ENCODE peak calls at places on chromosomes 12 and 14, in eight cellular contexts. One of them, this sample, is unnamed.

GRCh38 chr14:42548349-42548748 is 941.7 kb downstream of the LRFN5 start:
- DNase-seq in H9: no peak
- DNase-seq in fibroblast of mammary gland: no peak
- DNase-seq in glutamatergic neuron: no peak
- DNase-seq in fibroblast of pulmonary artery: peak
- DNase-seq in kidney epithelial cell: no peak
- DNase-seq in cardiac muscle cell: no peak
- DNase-seq in HCT116: no peak
- DNase-seq in this sample: no peak

GRCh38 chr14:90730367-90730766 is 85.9 kb downstream of the TTC7B start:
- DNase-seq in H9: no peak
- DNase-seq in fibroblast of mammary gland: no peak
- DNase-seq in glutamatergic neuron: no peak
- DNase-seq in fibroblast of pulmonary artery: no peak
- DNase-seq in kidney epithelial cell: no peak
- DNase-seq in cardiac muscle cell: no peak
- DNase-seq in HCT116: no peak
- DNase-seq in this sample: no peak

GRCh38 chr14:34018125-34018524 is 67.3 kb upstream of the EGLN3 start:
- DNase-seq in H9: no peak
- DNase-seq in fibroblast of mammary gland: no peak
- DNase-seq in glutamatergic neuron: no peak
- DNase-seq in fibroblast of pulmonary artery: no peak
- DNase-seq in kidney epithelial cell: no peak
- DNase-seq in cardiac muscle cell: no peak
- DNase-seq in HCT116: no peak
- DNase-seq in this sample: no peak

GRCh38 chr12:91746976-91747375 is 398.7 kb downstream of the BTG1 start:
- DNase-seq in H9: no peak
- DNase-seq in fibroblast of mammary gland: peak
- DNase-seq in glutamatergic neuron: no peak
- DNase-seq in fibroblast of pulmonary artery: no peak
- DNase-seq in kidney epithelial cell: no peak
- DNase-seq in cardiac muscle cell: no peak
- DNase-seq in HCT116: no peak
- DNase-seq in this sample: no peak

GRCh38 chr12:115324949-115325638 is 641.1 kb upstream of the TBX3 start:
- DNase-seq in H9: no peak
- DNase-seq in fibroblast of mammary gland: peak
- DNase-seq in glutamatergic neuron: no peak
- DNase-seq in fibroblast of pulmonary artery: no peak
- DNase-seq in kidney epithelial cell: no peak
- DNase-seq in cardiac muscle cell: no peak
- DNase-seq in HCT116: no peak
- DNase-seq in this sample: no peak

GRCh38 chr12:77742631-77743030 is 88.1 kb upstream of the NAV3 start:
- DNase-seq in H9: no peak
- DNase-seq in fibroblast of mammary gland: no peak
- DNase-seq in glutamatergic neuron: no peak
- DNase-seq in fibroblast of pulmonary artery: no peak
- DNase-seq in kidney epithelial cell: no peak
- DNase-seq in cardiac muscle cell: no peak
- DNase-seq in HCT116: no peak
- DNase-seq in this sample: no peak

GRCh38 chr14:104596927-104597351 is 7.6 kb downstream of the TMEM179 start:
- DNase-seq in H9: no peak
- DNase-seq in fibroblast of mammary gland: no peak
- DNase-seq in glutamatergic neuron: peak
- DNase-seq in fibroblast of pulmonary artery: no peak
- DNase-seq in kidney epithelial cell: no peak
- DNase-seq in cardiac muscle cell: no peak
- DNase-seq in HCT116: no peak
- DNase-seq in this sample: no peak

GRCh38 chr14:74401504-74402241 is 24.3 kb downstream of the SYNDIG1L start:
- DNase-seq in H9: peak
- DNase-seq in fibroblast of mammary gland: no peak
- DNase-seq in glutamatergic neuron: peak
- DNase-seq in fibroblast of pulmonary artery: no peak
- DNase-seq in kidney epithelial cell: peak
- DNase-seq in cardiac muscle cell: peak
- DNase-seq in HCT116: no peak
- DNase-seq in this sample: peak

GRCh38 chr12:107398101-107398500 is 287.5 kb upstream of the PWP1 start:
- DNase-seq in H9: no peak
- DNase-seq in fibroblast of mammary gland: no peak
- DNase-seq in glutamatergic neuron: no peak
- DNase-seq in fibroblast of pulmonary artery: no peak
- DNase-seq in kidney epithelial cell: no peak
- DNase-seq in cardiac muscle cell: no peak
- DNase-seq in HCT116: no peak
- DNase-seq in this sample: no peak

GRCh38 chr12:117352260-117352659 is 9.2 kb downstream of the NOS1 start:
- DNase-seq in H9: no peak
- DNase-seq in fibroblast of mammary gland: no peak
- DNase-seq in glutamatergic neuron: no peak
- DNase-seq in fibroblast of pulmonary artery: no peak
- DNase-seq in kidney epithelial cell: no peak
- DNase-seq in cardiac muscle cell: peak
- DNase-seq in HCT116: no peak
- DNase-seq in this sample: no peak

GRCh38 chr12:22271036-22271435 is 63.5 kb downstream of the ST8SIA1 start:
- DNase-seq in H9: no peak
- DNase-seq in fibroblast of mammary gland: peak
- DNase-seq in glutamatergic neuron: no peak
- DNase-seq in fibroblast of pulmonary artery: peak
- DNase-seq in kidney epithelial cell: peak
- DNase-seq in cardiac muscle cell: no peak
- DNase-seq in HCT116: no peak
- DNase-seq in this sample: no peak

DNA sequence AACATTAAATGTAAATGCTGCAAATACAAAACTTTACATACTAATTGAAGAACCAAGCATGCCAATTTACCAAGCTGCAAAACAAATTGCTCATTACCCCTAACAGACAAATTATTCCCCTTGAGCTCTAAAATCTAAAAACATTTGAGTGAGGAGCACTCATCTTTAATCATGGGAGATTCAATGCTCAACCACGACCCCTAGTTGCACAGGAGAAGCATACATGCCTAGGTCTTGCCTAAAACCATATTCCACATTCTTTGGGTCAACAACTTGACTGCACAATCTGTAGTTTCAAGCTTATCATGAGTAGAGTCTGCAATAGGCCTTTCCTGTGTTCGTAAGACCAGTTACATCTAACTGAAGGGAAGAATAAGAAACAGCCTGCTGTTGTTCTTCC is 69.7 kb downstream of the MGAT4C start:
- DNase-seq in H9: no peak
- DNase-seq in fibroblast of mammary gland: peak
- DNase-seq in glutamatergic neuron: no peak
- DNase-seq in fibroblast of pulmonary artery: no peak
- DNase-seq in kidney epithelial cell: no peak
- DNase-seq in cardiac muscle cell: no peak
- DNase-seq in HCT116: no peak
- DNase-seq in this sample: no peak
- TF ChIP-seq CTCF in H9: peak
- TF ChIP-seq CTCF in fibroblast of mammary gland: peak
- TF ChIP-seq CTCF in glutamatergic neuron: no peak
- TF ChIP-seq CTCF in fibroblast of pulmonary artery: peak
- TF ChIP-seq CTCF in kidney epithelial cell: no peak
- TF ChIP-seq CTCF in cardiac muscle cell: peak
- TF ChIP-seq CTCF in HCT116: peak
- TF ChIP-seq CTCF in this sample: no peak

GRCh38 chr12:109814600-109814999 is 18.6 kb downstream of the TRPV4 start:
- DNase-seq in H9: no peak
- DNase-seq in fibroblast of mammary gland: no peak
- DNase-seq in glutamatergic neuron: no peak
- DNase-seq in fibroblast of pulmonary artery: no peak
- DNase-seq in kidney epithelial cell: no peak
- DNase-seq in cardiac muscle cell: no peak
- DNase-seq in HCT116: no peak
- DNase-seq in this sample: no peak

GRCh38 chr12:109808876-109809646 is 24.1 kb downstream of the TRPV4 start:
- DNase-seq in H9: no peak
- DNase-seq in fibroblast of mammary gland: no peak
- DNase-seq in glutamatergic neuron: no peak
- DNase-seq in fibroblast of pulmonary artery: no peak
- DNase-seq in kidney epithelial cell: no peak
- DNase-seq in cardiac muscle cell: no peak
- DNase-seq in HCT116: no peak
- DNase-seq in this sample: no peak

GRCh38 chr12:109810954-109811623 is 22.1 kb downstream of the TRPV4 start:
- DNase-seq in H9: no peak
- DNase-seq in fibroblast of mammary gland: no peak
- DNase-seq in glutamatergic neuron: no peak
- DNase-seq in fibroblast of pulmonary artery: no peak
- DNase-seq in kidney epithelial cell: no peak
- DNase-seq in cardiac muscle cell: no peak
- DNase-seq in HCT116: no peak
- DNase-seq in this sample: no peak

GRCh38 chr12:109813810-109814416 is 19.3 kb downstream of the TRPV4 start:
- DNase-seq in H9: no peak
- DNase-seq in fibroblast of mammary gland: no peak
- DNase-seq in glutamatergic neuron: no peak
- DNase-seq in fibroblast of pulmonary artery: no peak
- DNase-seq in kidney epithelial cell: no peak
- DNase-seq in cardiac muscle cell: no peak
- DNase-seq in HCT116: no peak
- DNase-seq in this sample: no peak

DNA sequence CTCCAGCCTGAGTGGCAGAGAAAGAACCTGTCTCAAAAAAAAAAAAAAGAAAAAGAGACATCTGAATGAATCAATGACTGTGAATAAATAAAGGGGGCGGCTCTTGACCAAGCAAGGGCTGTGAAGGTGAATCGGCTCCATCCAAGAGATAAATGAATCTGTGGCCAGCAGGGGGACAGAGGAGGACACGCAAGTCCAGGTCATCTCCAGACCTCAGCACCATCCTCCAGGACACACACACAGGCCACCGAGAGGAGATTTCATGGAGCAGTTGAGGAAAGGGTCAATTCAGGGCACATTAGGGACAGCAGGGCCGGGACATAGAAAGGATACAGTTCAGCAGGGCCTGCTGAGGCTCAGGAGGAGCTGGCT is 21.6 kb downstream of the TRPV4 start:
- DNase-seq in H9: no peak
- DNase-seq in fibroblast of mammary gland: no peak
- DNase-seq in glutamatergic neuron: no peak
- DNase-seq in fibroblast of pulmonary artery: no peak
- DNase-seq in kidney epithelial cell: no peak
- DNase-seq in cardiac muscle cell: no peak
- DNase-seq in HCT116: no peak
- DNase-seq in this sample: no peak
- TF ChIP-seq CTCF in H9: peak
- TF ChIP-seq CTCF in fibroblast of mammary gland: no peak
- TF ChIP-seq CTCF in glutamatergic neuron: peak
- TF ChIP-seq CTCF in fibroblast of pulmonary artery: peak
- TF ChIP-seq CTCF in kidney epithelial cell: peak
- TF ChIP-seq CTCF in cardiac muscle cell: no peak
- TF ChIP-seq CTCF in HCT116: peak
- TF ChIP-seq CTCF in this sample: no peak

DNA sequence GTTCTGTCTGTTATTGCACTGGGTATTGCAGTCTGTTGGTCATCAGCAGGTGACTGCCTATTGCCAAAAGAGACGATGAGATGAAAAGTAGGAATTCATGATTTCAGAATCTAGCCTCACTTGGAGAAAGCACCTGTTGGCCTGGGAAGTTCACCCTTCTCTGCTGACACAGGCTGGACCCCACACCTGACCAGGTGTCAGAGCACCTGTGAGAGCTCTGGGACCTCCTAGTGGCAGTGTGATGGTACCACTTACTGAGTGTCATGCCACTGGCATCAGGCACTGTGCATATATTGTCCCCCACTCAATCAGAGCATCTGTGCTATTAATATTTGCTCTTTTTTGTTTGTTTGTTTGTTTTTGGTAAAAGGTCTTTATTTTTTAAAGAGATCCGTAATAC is 68.0 kb downstream of the RASSF3 start:
- DNase-seq in H9: no peak
- DNase-seq in fibroblast of mammary gland: no peak
- DNase-seq in glutamatergic neuron: no peak
- DNase-seq in fibroblast of pulmonary artery: no peak
- DNase-seq in kidney epithelial cell: no peak
- DNase-seq in cardiac muscle cell: no peak
- DNase-seq in HCT116: no peak
- DNase-seq in this sample: no peak
- TF ChIP-seq CTCF in H9: peak
- TF ChIP-seq CTCF in fibroblast of mammary gland: no peak
- TF ChIP-seq CTCF in glutamatergic neuron: no peak
- TF ChIP-seq CTCF in fibroblast of pulmonary artery: no peak
- TF ChIP-seq CTCF in kidney epithelial cell: peak
- TF ChIP-seq CTCF in cardiac muscle cell: no peak
- TF ChIP-seq CTCF in HCT116: peak
- TF ChIP-seq CTCF in this sample: no peak

GRCh38 chr14:28300356-28300755 is 466.2 kb upstream of the FOXG1 start:
- DNase-seq in H9: no peak
- DNase-seq in fibroblast of mammary gland: peak
- DNase-seq in glutamatergic neuron: no peak
- DNase-seq in fibroblast of pulmonary artery: no peak
- DNase-seq in kidney epithelial cell: no peak
- DNase-seq in cardiac muscle cell: no peak
- DNase-seq in HCT116: no peak
- DNase-seq in this sample: no peak

GRCh38 chr14:28299227-28299626 is 467.4 kb upstream of the FOXG1 start:
- DNase-seq in H9: no peak
- DNase-seq in fibroblast of mammary gland: no peak
- DNase-seq in glutamatergic neuron: no peak
- DNase-seq in fibroblast of pulmonary artery: no peak
- DNase-seq in kidney epithelial cell: no peak
- DNase-seq in cardiac muscle cell: no peak
- DNase-seq in HCT116: no peak
- DNase-seq in this sample: no peak

GRCh38 chr14:28297559-28297958 is 469.0 kb upstream of the FOXG1 start:
- DNase-seq in H9: no peak
- DNase-seq in fibroblast of mammary gland: peak
- DNase-seq in glutamatergic neuron: no peak
- DNase-seq in fibroblast of pulmonary artery: no peak
- DNase-seq in kidney epithelial cell: no peak
- DNase-seq in cardiac muscle cell: no peak
- DNase-seq in HCT116: no peak
- DNase-seq in this sample: no peak

GRCh38 chr14:28298156-28298555 is 468.4 kb upstream of the FOXG1 start:
- DNase-seq in H9: no peak
- DNase-seq in fibroblast of mammary gland: peak
- DNase-seq in glutamatergic neuron: no peak
- DNase-seq in fibroblast of pulmonary artery: peak
- DNase-seq in kidney epithelial cell: no peak
- DNase-seq in cardiac muscle cell: no peak
- DNase-seq in HCT116: no peak
- DNase-seq in this sample: no peak

DNA sequence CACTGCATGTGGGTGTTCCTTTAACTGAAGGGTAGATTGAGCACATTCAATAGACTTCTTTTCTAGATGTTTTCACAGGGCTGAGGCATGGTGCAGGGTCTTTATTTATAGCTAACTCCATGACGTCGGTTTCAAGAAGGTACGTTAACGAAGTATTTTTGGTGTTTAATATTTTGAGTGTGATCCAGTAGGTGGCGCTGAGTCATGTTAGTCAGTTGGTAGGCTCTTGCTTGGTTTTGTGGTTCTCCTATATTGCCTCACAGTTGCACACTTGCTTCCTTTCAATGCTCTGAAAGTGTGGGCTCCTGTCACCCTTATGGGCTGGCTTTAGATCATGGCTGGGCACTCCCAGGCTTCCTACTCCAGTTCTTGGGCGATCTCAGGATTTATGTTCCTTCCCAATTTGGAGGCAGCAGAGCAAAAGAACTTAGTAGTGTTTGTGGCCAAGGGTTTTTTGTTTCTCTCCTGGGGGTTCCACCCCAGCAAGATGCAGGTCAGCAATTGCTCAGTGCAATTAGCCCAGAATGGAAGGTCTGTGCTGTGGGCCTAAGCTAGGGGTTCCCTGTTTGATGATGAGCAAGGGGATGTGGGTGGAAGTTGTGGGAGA is 471.6 kb upstream of the FOXG1 start:
- DNase-seq in H9: no peak
- DNase-seq in fibroblast of mammary gland: peak
- DNase-seq in glutamatergic neuron: no peak
- DNase-seq in fibroblast of pulmonary artery: peak
- DNase-seq in kidney epithelial cell: no peak
- DNase-seq in cardiac muscle cell: peak
- DNase-seq in HCT116: no peak
- DNase-seq in this sample: no peak
- TF ChIP-seq CTCF in H9: peak
- TF ChIP-seq CTCF in fibroblast of mammary gland: peak
- TF ChIP-seq CTCF in glutamatergic neuron: peak
- TF ChIP-seq CTCF in fibroblast of pulmonary artery: peak
- TF ChIP-seq CTCF in kidney epithelial cell: peak
- TF ChIP-seq CTCF in cardiac muscle cell: peak
- TF ChIP-seq CTCF in HCT116: no peak
- TF ChIP-seq CTCF in this sample: peak

This sample was measured in nephron progenitor cell.